ENCODE peak calls at places on chromosomes 5 and 9, in four cellular contexts. M is KBM-7, W is MM.1S, X is activated T-cell treated with anti-CD3 and anti-CD28 coated beads for 1 hour. T is an unnamed sample.

GRCh38 chr5:54415147-54415546 is 40.4 kb upstream of the HSPB3 start:
- DNase-seq in M (no peak), W (no peak), X (no peak), T (no peak)

GRCh38 chr5:140344683-140345423 is 1.6 kb downstream of the HBEGF start:
- DNase-seq in M (no peak), W (no peak), X (no peak), T (peak)

GRCh38 chr9:134412298-134412711 is 86.0 kb downstream of the RXRA start:
- DNase-seq in M (no peak), W (no peak), X (no peak), T (no peak)

GRCh38 chr5:78819166-78819565 is 165.9 kb downstream of the ARSB start:
- DNase-seq in M (no peak), W (no peak), X (no peak), T (no peak)

GRCh38 chr9:88746744-88747398 is 211.9 kb downstream of the NXNL2 start:
- DNase-seq in M (no peak), W (peak), X (no peak), T (no peak)

GRCh38 chr5:34498582-34498981 is 157.5 kb upstream of the RAI14 start:
- DNase-seq in M (no peak), W (no peak), X (no peak), T (no peak)

GRCh38 chr9:109904666-109905065 is 124.7 kb downstream of the PALM2AKAP2 start:
- DNase-seq in M (no peak), W (no peak), X (no peak), T (no peak)

GRCh38 chr9:95459867-95460626 is 56.7 kb downstream of the PTCH1 start:
- DNase-seq in M (no peak), W (no peak), X (no peak), T (no peak)

GRCh38 chr5:116947691-116948528 is 373.3 kb upstream of the SEMA6A start:
- DNase-seq in M (peak), W (peak), X (peak), T (peak)

GRCh38 chr5:159456722-159457462 is 126.6 kb upstream of the IL12B start:
- DNase-seq in M (no peak), W (peak), X (no peak), T (no peak)

GRCh38 chr5:23208959-23209431 is 298.4 kb upstream of the PRDM9 start:
- DNase-seq in M (peak), W (peak), X (no peak), T (peak)

T was measured in mucosa of gallbladder.